ENCODE peak calls at places on chromosome 16, in nine cellular contexts. One of them, this sample, is unnamed.

GRCh38 chr16:73228649-73229048 is 180.7 kb upstream of the ZFHX3 start:
- DNase-seq in heart right ventricle: no peak
- DNase-seq in fibroblast of pulmonary artery: peak
- DNase-seq in neural crest cell: no peak
- DNase-seq in AG09319: no peak
- DNase-seq in AG04450: peak
- DNase-seq in endothelial cell: no peak
- DNase-seq in CD4-positive, alpha-beta T cell: no peak
- DNase-seq in upper lobe of right lung: no peak
- DNase-seq in this sample: no peak

GRCh38 chr16:17515421-17516210 is 44.9 kb upstream of the XYLT1 start:
- DNase-seq in upper lobe of right lung: no peak
- DNase-seq in fibroblast of pulmonary artery: peak
- DNase-seq in CD4-positive, alpha-beta T cell: no peak
- DNase-seq in AG04450: no peak
- DNase-seq in heart right ventricle: no peak
- DNase-seq in AG09319: no peak
- DNase-seq in endothelial cell: no peak
- DNase-seq in neural crest cell: no peak
- DNase-seq in this sample: no peak

GRCh38 chr16:49980166-49980565 is 44.9 kb upstream of the CNEP1R1 start:
- DNase-seq in endothelial cell: no peak
- DNase-seq in AG09319: no peak
- DNase-seq in AG04450: no peak
- DNase-seq in neural crest cell: no peak
- DNase-seq in heart right ventricle: no peak
- DNase-seq in CD4-positive, alpha-beta T cell: no peak
- DNase-seq in upper lobe of right lung: no peak
- DNase-seq in fibroblast of pulmonary artery: peak
- DNase-seq in this sample: no peak

GRCh38 chr16:79808731-79809130 is 208.2 kb upstream of the MAF start:
- DNase-seq in AG09319: no peak
- DNase-seq in fibroblast of pulmonary artery: no peak
- DNase-seq in endothelial cell: no peak
- DNase-seq in neural crest cell: no peak
- DNase-seq in upper lobe of right lung: no peak
- DNase-seq in AG04450: no peak
- DNase-seq in CD4-positive, alpha-beta T cell: no peak
- DNase-seq in heart right ventricle: no peak
- DNase-seq in this sample: no peak

GRCh38 chr16:88434353-88434690 is 18.8 kb upstream of the ZFPM1 start:
- DNase-seq in neural crest cell: no peak
- DNase-seq in CD4-positive, alpha-beta T cell: no peak
- DNase-seq in upper lobe of right lung: no peak
- DNase-seq in AG04450: no peak
- DNase-seq in AG09319: no peak
- DNase-seq in endothelial cell: no peak
- DNase-seq in heart right ventricle: no peak
- DNase-seq in fibroblast of pulmonary artery: no peak
- DNase-seq in this sample: no peak

GRCh38 chr16:78505544-78506371 is 406.3 kb downstream of the WWOX start:
- DNase-seq in CD4-positive, alpha-beta T cell: no peak
- DNase-seq in fibroblast of pulmonary artery: no peak
- DNase-seq in AG09319: no peak
- DNase-seq in AG04450: no peak
- DNase-seq in upper lobe of right lung: peak
- DNase-seq in neural crest cell: no peak
- DNase-seq in endothelial cell: no peak
- DNase-seq in heart right ventricle: peak
- DNase-seq in this sample: no peak

GRCh38 chr16:63613701-63614100 is 1508.2 kb downstream of the CDH11 start:
- DNase-seq in upper lobe of right lung: no peak
- DNase-seq in fibroblast of pulmonary artery: peak
- DNase-seq in AG04450: no peak
- DNase-seq in endothelial cell: no peak
- DNase-seq in AG09319: no peak
- DNase-seq in CD4-positive, alpha-beta T cell: no peak
- DNase-seq in heart right ventricle: no peak
- DNase-seq in neural crest cell: no peak
- DNase-seq in this sample: no peak

GRCh38 chr16:25027281-25027680 is 12.1 kb upstream of the ARHGAP17 start:
- DNase-seq in endothelial cell: no peak
- DNase-seq in AG09319: no peak
- DNase-seq in AG04450: no peak
- DNase-seq in upper lobe of right lung: no peak
- DNase-seq in CD4-positive, alpha-beta T cell: no peak
- DNase-seq in neural crest cell: no peak
- DNase-seq in fibroblast of pulmonary artery: no peak
- DNase-seq in heart right ventricle: no peak
- DNase-seq in this sample: no peak

DNA sequence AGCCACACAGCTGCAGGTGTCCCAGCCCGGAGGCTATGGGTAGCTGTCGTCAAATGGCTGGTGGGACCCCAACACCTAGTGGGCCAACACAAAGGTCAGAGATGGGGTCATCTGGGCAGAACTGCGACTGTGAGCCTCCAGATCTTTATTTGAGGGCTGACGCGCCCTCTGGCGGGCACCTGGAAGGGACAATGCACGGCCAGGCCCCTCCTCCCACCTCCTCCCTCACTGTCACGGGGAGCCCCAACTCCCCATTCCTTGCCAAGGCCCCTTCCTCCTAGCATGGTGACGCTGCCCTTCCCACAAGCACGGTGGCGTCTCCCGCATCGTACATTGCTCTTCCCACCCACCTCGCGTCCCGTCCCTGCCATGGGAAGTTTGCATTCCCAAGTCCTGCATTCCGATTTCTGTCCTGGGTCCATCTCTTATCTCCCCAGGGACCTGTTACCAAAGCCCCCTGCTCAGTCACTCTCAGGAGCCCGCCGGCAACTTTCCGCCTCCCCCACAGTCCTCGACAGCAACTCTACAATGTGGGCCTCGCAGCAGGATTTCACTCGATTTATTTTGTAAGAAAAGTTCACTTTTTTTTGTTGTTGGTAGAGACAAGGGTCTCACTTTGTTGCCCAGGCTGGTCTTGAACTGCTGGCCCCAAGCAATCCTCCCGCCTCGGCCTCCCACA is 1.0 kb downstream of the TLE7 start:
- DNase-seq in CD4-positive, alpha-beta T cell: no peak
- DNase-seq in fibroblast of pulmonary artery: no peak
- DNase-seq in AG09319: no peak
- DNase-seq in AG04450: no peak
- DNase-seq in upper lobe of right lung: no peak
- DNase-seq in neural crest cell: no peak
- DNase-seq in heart right ventricle: no peak
- DNase-seq in endothelial cell: peak
- DNase-seq in this sample: no peak
- TF ChIP-seq CTCF in CD4-positive, alpha-beta T cell: no peak
- TF ChIP-seq CTCF in fibroblast of pulmonary artery: no peak
- TF ChIP-seq CTCF in AG09319: no peak
- TF ChIP-seq CTCF in AG04450: no peak
- TF ChIP-seq CTCF in upper lobe of right lung: no peak
- TF ChIP-seq CTCF in neural crest cell: peak
- TF ChIP-seq CTCF in heart right ventricle: no peak
- TF ChIP-seq CTCF in endothelial cell: no peak
- TF ChIP-seq CTCF in this sample: no peak

GRCh38 chr16:66026211-66026610 is 340.3 kb upstream of the CDH5 start:
- DNase-seq in CD4-positive, alpha-beta T cell: no peak
- DNase-seq in endothelial cell: no peak
- DNase-seq in AG04450: no peak
- DNase-seq in fibroblast of pulmonary artery: peak
- DNase-seq in neural crest cell: no peak
- DNase-seq in heart right ventricle: no peak
- DNase-seq in AG09319: no peak
- DNase-seq in upper lobe of right lung: no peak
- DNase-seq in this sample: no peak
- TF ChIP-seq CTCF in CD4-positive, alpha-beta T cell: no peak
- TF ChIP-seq CTCF in endothelial cell: no peak
- TF ChIP-seq CTCF in AG04450: peak
- TF ChIP-seq CTCF in fibroblast of pulmonary artery: peak
- TF ChIP-seq CTCF in neural crest cell: peak
- TF ChIP-seq CTCF in heart right ventricle: peak
- TF ChIP-seq CTCF in AG09319: peak
- TF ChIP-seq CTCF in upper lobe of right lung: no peak
- TF ChIP-seq CTCF in this sample: no peak

GRCh38 chr16:48029768-48030167 is 126.0 kb downstream of the ABCC12 start:
- DNase-seq in fibroblast of pulmonary artery: no peak
- DNase-seq in endothelial cell: no peak
- DNase-seq in heart right ventricle: no peak
- DNase-seq in AG09319: no peak
- DNase-seq in upper lobe of right lung: no peak
- DNase-seq in AG04450: no peak
- DNase-seq in CD4-positive, alpha-beta T cell: no peak
- DNase-seq in neural crest cell: no peak
- DNase-seq in this sample: no peak
- TF ChIP-seq CTCF in fibroblast of pulmonary artery: no peak
- TF ChIP-seq CTCF in endothelial cell: no peak
- TF ChIP-seq CTCF in heart right ventricle: no peak
- TF ChIP-seq CTCF in AG09319: peak
- TF ChIP-seq CTCF in upper lobe of right lung: no peak
- TF ChIP-seq CTCF in AG04450: peak
- TF ChIP-seq CTCF in CD4-positive, alpha-beta T cell: no peak
- TF ChIP-seq CTCF in neural crest cell: no peak
- TF ChIP-seq CTCF in this sample: no peak

DNA sequence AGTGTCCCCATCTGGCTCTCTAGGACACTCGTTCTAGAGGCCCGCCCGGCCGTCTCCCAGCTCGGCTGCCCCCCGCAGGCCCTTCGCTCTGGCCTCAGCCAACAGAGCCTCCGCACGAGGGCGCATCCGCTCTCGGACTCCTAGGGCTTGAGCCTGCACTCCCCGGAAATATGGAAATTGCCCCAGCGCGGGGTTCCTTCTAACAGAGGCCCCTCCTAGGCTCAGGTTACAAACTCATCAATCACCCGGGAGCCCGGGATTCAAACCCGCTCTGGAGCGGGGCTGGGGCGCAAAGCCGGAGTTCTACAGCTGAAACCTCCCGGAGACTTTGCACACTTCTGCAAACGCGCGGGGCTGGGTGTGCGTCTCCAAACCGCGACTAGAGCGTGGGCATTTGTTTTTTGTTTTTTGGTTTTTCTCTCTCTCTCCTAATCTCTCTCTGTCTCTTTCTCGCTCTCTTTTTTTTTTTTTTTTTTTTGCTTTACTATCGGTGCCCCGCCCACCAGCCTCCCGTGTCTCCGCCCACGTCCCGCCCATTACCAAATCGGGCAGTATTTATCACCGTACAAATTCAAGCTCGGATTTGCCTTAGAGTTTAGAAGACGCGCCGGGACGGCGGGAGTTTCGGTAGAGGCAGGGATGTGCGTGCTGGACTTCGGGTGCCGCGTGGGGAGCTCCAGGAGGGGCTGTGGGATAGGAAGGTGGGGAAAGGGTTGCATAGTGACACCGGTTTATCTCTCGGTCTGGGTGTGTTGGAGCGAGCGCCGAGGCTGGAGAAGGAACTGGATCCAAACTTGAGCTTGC is 2.4 kb upstream of the FOXL1 start:
- DNase-seq in fibroblast of pulmonary artery: peak
- DNase-seq in neural crest cell: peak
- DNase-seq in AG09319: peak
- DNase-seq in CD4-positive, alpha-beta T cell: no peak
- DNase-seq in AG04450: peak
- DNase-seq in endothelial cell: peak
- DNase-seq in upper lobe of right lung: no peak
- DNase-seq in heart right ventricle: peak
- DNase-seq in this sample: peak
- TF ChIP-seq CTCF in fibroblast of pulmonary artery: peak
- TF ChIP-seq CTCF in neural crest cell: peak
- TF ChIP-seq CTCF in AG09319: peak
- TF ChIP-seq CTCF in CD4-positive, alpha-beta T cell: no peak
- TF ChIP-seq CTCF in AG04450: peak
- TF ChIP-seq CTCF in endothelial cell: peak
- TF ChIP-seq CTCF in upper lobe of right lung: peak
- TF ChIP-seq CTCF in heart right ventricle: peak
- TF ChIP-seq CTCF in this sample: peak